ENCODE peak calls at places on chromosomes 13 and 19, in four cellular contexts. Y is WTC11, O is K562, N is HepG2. G is an unnamed sample.

GRCh38 chr13:100534147-100534818 is 54.3 kb downstream of the GGACT start:
- DNase-seq in Y (no peak), O (no peak), N (no peak), G (no peak)

GRCh38 chr19:16325671-16326400 is 1.2 kb downstream of the KLF2 start:
- DNase-seq in Y (peak; percentile 79), O (no peak), N (no peak), G (no peak)

GRCh38 chr13:42996584-42996983 is 4.5 kb upstream of the EPSTI1 start:
- DNase-seq in Y (no peak), O (no peak), N (peak; percentile 9), G (peak; percentile 30)

GRCh38 chr19:4988770-4989251 is 19.9 kb downstream of the KDM4B start:
- DNase-seq in Y (no peak), O (no peak), N (no peak), G (no peak)

GRCh38 chr13:97221491-97221890 is 642 bp upstream of the MBNL2 start:
- DNase-seq in Y (no peak), O (no peak), N (no peak), G (no peak)

GRCh38 chr19:5987077-5987818 is 9.3 kb upstream of the RANBP3 start:
- DNase-seq in Y (peak; percentile 84), O (peak; percentile 68), N (peak; percentile 90), G (peak; percentile 78)

GRCh38 chr13:105735269-105735668 is 800.2 kb downstream of the EFNB2 start:
- DNase-seq in Y (no peak), O (no peak), N (no peak), G (no peak)

GRCh38 chr19:39237200-39238184 is 7.3 kb downstream of the IFNL3 start:
- DNase-seq in Y (peak; percentile 44), O (peak; percentile 73), N (peak; percentile 45), G (peak; percentile 33)

GRCh38 chr13:75430618-75431209 is 51.3 kb downstream of the TBC1D4 start:
- DNase-seq in Y (no peak), O (no peak), N (no peak), G (no peak)

GRCh38 chr13:40430234-40430633 is 236.2 kb downstream of the FOXO1 start:
- DNase-seq in Y (no peak), O (no peak), N (no peak), G (no peak)
- TF ChIP-seq HMGXB4 in Y (no peak), O (no peak), N (no peak), G (no peak)

DNA sequence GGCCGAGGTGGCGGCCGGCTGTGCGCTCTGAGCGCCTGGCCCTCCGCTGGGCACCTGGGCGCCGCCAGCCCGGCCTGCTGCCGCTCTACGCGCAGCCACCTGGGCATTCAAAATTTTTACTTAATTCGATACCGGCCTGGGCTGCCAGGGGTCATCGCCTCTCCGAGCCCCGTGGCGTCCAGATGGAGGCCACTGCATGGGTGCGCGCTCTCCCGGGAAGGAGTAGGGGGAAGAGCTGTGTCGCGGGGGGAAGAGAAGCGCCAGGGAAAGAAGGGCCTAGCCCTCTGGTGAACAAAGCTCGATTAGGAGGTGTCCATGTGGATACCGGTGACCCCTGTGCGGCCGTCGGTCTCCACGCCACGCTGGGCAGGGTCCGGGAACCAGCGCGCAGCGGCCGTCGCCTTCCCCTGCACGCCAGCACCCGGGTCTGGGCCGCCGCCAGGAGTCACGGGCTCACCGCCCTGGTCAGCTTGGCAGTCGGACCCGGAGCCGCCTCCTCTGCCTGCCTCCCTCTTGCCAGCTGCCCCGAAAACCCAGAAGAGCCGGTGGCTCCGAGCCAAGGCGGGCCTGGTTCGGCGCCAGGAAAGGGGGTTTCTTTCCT is 725 bp downstream of the BIVM start:
- DNase-seq in Y (peak; percentile 32), O (peak; percentile 37), N (no peak), G (peak; percentile 6)
- TF ChIP-seq HMGXB4 in Y (no peak), O (no peak), N (no peak), G (no peak)

DNA sequence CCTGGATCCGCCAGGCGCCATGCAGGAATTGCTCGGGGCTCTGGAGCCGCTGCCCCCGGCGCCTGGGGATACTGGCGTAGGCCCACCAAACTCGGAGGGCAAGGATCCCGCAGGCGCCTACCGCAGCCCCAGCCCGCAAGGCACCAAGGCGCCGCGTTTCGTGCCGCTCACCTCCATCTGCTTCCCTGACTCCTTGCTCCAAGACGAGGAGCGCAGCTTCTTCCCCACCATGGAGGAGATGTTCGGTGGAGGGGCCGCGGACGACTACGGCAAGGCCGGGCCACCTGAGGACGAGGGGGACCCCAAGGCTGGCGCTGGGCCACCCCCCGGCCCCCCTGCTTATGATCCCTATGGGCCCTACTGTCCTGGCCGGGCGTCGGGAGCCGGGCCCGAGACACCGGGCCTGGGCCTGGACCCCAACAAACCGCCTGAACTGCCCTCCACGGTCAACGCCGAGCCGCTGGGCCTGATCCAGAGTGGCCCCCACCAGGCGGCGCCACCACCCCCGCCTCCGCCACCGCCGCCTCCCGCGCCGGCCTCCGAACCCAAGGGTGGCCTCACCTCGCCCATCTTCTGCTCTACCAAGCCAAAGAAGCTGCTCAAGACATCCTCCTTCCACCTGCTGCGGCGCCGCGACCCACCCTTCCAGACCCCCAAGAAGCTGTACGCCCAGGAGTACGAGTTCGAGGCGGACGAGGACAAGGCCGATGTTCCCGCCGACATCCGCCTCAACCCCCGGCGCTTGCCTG is 6.1 kb downstream of the PRR12 start:
- DNase-seq in Y (no peak), O (peak; percentile 13), N (no peak), G (no peak)
- TF ChIP-seq HMGXB4 in Y (no peak), O (no peak), N (no peak), G (no peak)

GRCh38 chr19:609001-609340 is 19.3 kb downstream of the HCN2 start:
- DNase-seq in Y (no peak), O (no peak), N (no peak), G (peak; percentile 55)

GRCh38 chr19:611506-611869 is 21.8 kb downstream of the HCN2 start:
- DNase-seq in Y (no peak), O (no peak), N (no peak), G (no peak)

GRCh38 chr19:612941-613340 is 20.4 kb downstream of the POLRMT start:
- DNase-seq in Y (no peak), O (no peak), N (no peak), G (no peak)

GRCh38 chr19:610071-610800 is 20.6 kb downstream of the HCN2 start:
- DNase-seq in Y (no peak), O (no peak), N (no peak), G (no peak)

GRCh38 chr19:610801-611505 is 21.3 kb downstream of the HCN2 start:
- DNase-seq in Y (no peak), O (peak; percentile 80), N (no peak), G (peak; percentile 58)
- TF ChIP-seq HMGXB4 in Y (no peak), O (no peak), N (no peak), G (no peak)

DNA sequence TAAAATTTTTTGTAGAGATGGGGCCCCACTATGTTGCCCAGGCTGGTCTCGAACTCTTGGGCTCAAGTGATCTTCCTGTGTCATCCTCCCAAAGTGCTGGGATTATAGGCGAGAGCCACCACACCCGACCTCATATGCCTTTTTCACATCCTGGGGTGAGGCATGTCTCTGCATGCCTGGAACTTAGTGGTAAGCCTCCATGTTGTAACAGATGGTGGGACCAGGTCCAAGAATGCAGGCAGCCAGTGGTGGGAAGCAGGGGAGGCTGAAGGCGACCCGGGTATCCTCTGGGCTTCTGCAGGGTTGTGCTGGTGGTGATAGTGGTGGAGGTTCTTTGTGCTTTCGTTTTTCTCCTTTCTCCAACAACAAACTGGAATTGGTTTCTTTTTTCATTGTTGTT is 30.1 kb upstream of the CCDC124 start:
- DNase-seq in Y (no peak), O (no peak), N (no peak), G (no peak)
- TF ChIP-seq HMGXB4 in Y (no peak), O (no peak), N (no peak), G (no peak)

DNA sequence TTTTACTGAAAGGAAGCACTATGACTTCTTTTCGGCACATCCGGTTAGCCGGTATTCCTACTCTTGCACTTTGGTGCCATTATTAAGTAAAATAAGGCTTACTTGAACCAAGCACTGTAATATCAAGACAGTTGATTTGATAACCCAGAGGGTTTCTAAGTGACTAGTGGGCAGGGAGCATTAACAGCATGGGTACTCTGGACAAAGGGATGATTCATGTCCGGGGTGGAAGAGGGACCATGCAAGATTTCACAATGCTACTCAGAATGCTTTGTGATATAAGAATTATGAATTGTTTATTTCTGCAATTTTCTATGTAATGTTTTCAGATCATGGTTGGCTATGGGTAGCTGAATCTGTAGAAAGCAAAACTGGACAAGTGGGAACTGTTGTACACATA is 282.1 kb downstream of the TDRD3 start:
- DNase-seq in Y (no peak), O (no peak), N (no peak), G (no peak)
- TF ChIP-seq HMGXB4 in Y (no peak), O (no peak), N (no peak), G (no peak)

GRCh38 chr13:113670541-113670940 is 3.5 kb downstream of the GRK1 start:
- DNase-seq in Y (peak; percentile 4), O (no peak), N (no peak), G (no peak)

GRCh38 chr13:113668491-113668971 is 1.5 kb downstream of the GRK1 start:
- DNase-seq in Y (peak; percentile 8), O (no peak), N (no peak), G (no peak)

GRCh38 chr13:113669871-113670341 is 2.9 kb downstream of the GRK1 start:
- DNase-seq in Y (peak; percentile 14), O (no peak), N (no peak), G (no peak)

GRCh38 chr13:113667771-113668490 is 912 bp downstream of the GRK1 start:
- DNase-seq in Y (peak; percentile 5), O (no peak), N (no peak), G (no peak)

DNA sequence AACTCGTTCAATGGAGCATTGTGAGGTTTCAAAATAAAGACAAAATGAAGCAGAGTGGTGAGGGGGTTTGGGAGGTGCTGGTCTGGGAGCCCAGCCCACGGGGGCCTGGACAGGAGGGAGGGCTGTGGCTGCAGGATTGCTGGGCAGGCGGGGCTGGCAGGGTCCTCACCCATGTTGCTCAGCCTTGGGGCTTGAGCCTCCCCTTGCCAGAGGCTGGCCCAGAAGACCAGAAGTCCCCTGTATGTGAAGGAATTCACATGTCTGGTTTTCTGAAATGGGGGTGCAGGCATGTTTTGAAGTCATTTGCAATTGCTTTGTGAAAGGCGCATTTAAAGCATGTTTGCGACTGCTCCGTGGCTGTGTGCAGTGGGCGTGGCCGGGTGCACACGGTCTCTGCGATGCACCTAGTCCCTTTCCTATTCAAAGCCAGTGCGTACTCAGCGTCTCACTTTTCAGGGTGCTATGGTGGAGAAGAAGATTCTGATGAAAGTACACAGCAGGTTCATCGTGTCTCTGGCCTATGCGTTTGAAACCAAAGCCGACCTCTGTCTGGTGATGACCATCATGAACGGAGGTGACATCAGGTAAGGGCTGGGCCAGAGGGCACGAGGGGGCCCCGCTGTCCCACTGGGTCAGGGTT is 2.3 kb downstream of the GRK1 start:
- DNase-seq in Y (peak; percentile 7), O (no peak), N (no peak), G (no peak)
- TF ChIP-seq HMGXB4 in Y (no peak), O (no peak), N (no peak), G (no peak)

G was measured in A549.